ENCODE peak calls at places on chromosomes 16 and 17, in four cellular contexts. One of them, this sample, is unnamed.

GRCh38 chr17:7745748-7746470 is 28.4 kb downstream of the DNAH2 start:
- DNase-seq in K562: peak; percentile 33
- DNase-seq in HL-60: peak; percentile 30
- DNase-seq in GM12878: no peak
- DNase-seq in this sample: no peak

GRCh38 chr16:89737341-89738071 is 16.2 kb downstream of the ZNF276 start:
- DNase-seq in GM12878: no peak
- DNase-seq in HL-60: no peak
- DNase-seq in K562: no peak
- DNase-seq in this sample: no peak

GRCh38 chr16:73389075-73389474 is 341.1 kb upstream of the ZFHX3 start:
- DNase-seq in GM12878: no peak
- DNase-seq in HL-60: no peak
- DNase-seq in K562: no peak
- DNase-seq in this sample: no peak

GRCh38 chr17:82242698-82242976 is 13.8 kb downstream of the SLC16A3 start:
- DNase-seq in HL-60: peak; percentile 23
- DNase-seq in K562: no peak
- DNase-seq in GM12878: no peak
- DNase-seq in this sample: no peak

GRCh38 chr16:2149630-2150417 is 1.4 kb downstream of the RAB26 start:
- DNase-seq in K562: peak; percentile 58
- DNase-seq in HL-60: peak; percentile 22
- DNase-seq in GM12878: no peak
- DNase-seq in this sample: no peak

GRCh38 chr17:80031691-80032480 is 3.8 kb downstream of the TBC1D16 start:
- DNase-seq in GM12878: no peak
- DNase-seq in HL-60: no peak
- DNase-seq in K562: no peak
- DNase-seq in this sample: no peak

GRCh38 chr16:89971495-89972243 is 23.1 kb downstream of the DEF8 start:
- DNase-seq in HL-60: no peak
- DNase-seq in K562: peak; percentile 60
- DNase-seq in GM12878: no peak
- DNase-seq in this sample: no peak

GRCh38 chr16:68752602-68753001 is 15.5 kb downstream of the CDH1 start:
- DNase-seq in HL-60: no peak
- DNase-seq in GM12878: no peak
- DNase-seq in K562: peak; percentile 55
- DNase-seq in this sample: no peak

GRCh38 chr17:63070031-63070430 is 104.0 kb downstream of the TANC2 start:
- DNase-seq in HL-60: no peak
- DNase-seq in GM12878: no peak
- DNase-seq in K562: no peak
- DNase-seq in this sample: no peak

GRCh38 chr16:49596119-49596518 is 222.5 kb downstream of the C16orf78 start:
- DNase-seq in HL-60: no peak
- DNase-seq in GM12878: no peak
- DNase-seq in K562: no peak
- DNase-seq in this sample: no peak

GRCh38 chr16:46974352-46974751 is 878 bp upstream of the DNAJA2 start:
- DNase-seq in K562: peak; percentile 42
- DNase-seq in GM12878: peak; percentile 35
- DNase-seq in HL-60: peak; percentile 11
- DNase-seq in this sample: peak; percentile 29

GRCh38 chr17:33520404-33521032 is 227.4 kb upstream of the ASIC2 start:
- DNase-seq in GM12878: no peak
- DNase-seq in HL-60: peak; percentile 36
- DNase-seq in K562: peak; percentile 71
- DNase-seq in this sample: peak; percentile 65

GRCh38 chr16:28876016-28876659 is 2.1 kb upstream of the ATP2A1 start:
- DNase-seq in K562: no peak
- DNase-seq in HL-60: no peak
- DNase-seq in GM12878: no peak
- DNase-seq in this sample: no peak

GRCh38 chr17:82334622-82335394 is 1.2 kb upstream of the SECTM1 start:
- DNase-seq in HL-60: no peak
- DNase-seq in K562: no peak
- DNase-seq in GM12878: no peak
- DNase-seq in this sample: no peak

GRCh38 chr17:28474035-28474640 is 694 bp downstream of the SLC13A2 start:
- DNase-seq in K562: no peak
- DNase-seq in HL-60: no peak
- DNase-seq in GM12878: no peak
- DNase-seq in this sample: no peak

GRCh38 chr16:90019543-90020259 is 445 bp upstream of the DBNDD1 start:
- DNase-seq in K562: peak; percentile 71
- DNase-seq in GM12878: no peak
- DNase-seq in HL-60: no peak
- DNase-seq in this sample: peak; percentile 63

GRCh38 chr16:57367111-57367752 is 5.1 kb upstream of the CX3CL1 start:
- DNase-seq in K562: no peak
- DNase-seq in GM12878: no peak
- DNase-seq in HL-60: no peak
- DNase-seq in this sample: no peak

GRCh38 chr16:4358831-4359561 is 7.9 kb upstream of the PAM16 start:
- DNase-seq in GM12878: no peak
- DNase-seq in HL-60: no peak
- DNase-seq in K562: peak; percentile 74
- DNase-seq in this sample: peak; percentile 80

GRCh38 chr16:24681793-24682192 is 47.7 kb upstream of the TNRC6A start:
- DNase-seq in K562: no peak
- DNase-seq in GM12878: no peak
- DNase-seq in HL-60: no peak
- DNase-seq in this sample: no peak

GRCh38 chr17:34981538-34982241 is 1.4 kb downstream of the LIG3 start:
- DNase-seq in K562: peak; percentile 84
- DNase-seq in HL-60: no peak
- DNase-seq in GM12878: no peak
- DNase-seq in this sample: no peak

GRCh38 chr16:81717662-81718189 is 61.4 kb upstream of the PLCG2 start:
- DNase-seq in HL-60: no peak
- DNase-seq in GM12878: peak; percentile 52
- DNase-seq in K562: no peak
- DNase-seq in this sample: no peak

GRCh38 chr16:7437135-7437534 is 104.5 kb downstream of the RBFOX1 start:
- DNase-seq in K562: no peak
- DNase-seq in HL-60: no peak
- DNase-seq in GM12878: no peak
- DNase-seq in this sample: no peak

DNA sequence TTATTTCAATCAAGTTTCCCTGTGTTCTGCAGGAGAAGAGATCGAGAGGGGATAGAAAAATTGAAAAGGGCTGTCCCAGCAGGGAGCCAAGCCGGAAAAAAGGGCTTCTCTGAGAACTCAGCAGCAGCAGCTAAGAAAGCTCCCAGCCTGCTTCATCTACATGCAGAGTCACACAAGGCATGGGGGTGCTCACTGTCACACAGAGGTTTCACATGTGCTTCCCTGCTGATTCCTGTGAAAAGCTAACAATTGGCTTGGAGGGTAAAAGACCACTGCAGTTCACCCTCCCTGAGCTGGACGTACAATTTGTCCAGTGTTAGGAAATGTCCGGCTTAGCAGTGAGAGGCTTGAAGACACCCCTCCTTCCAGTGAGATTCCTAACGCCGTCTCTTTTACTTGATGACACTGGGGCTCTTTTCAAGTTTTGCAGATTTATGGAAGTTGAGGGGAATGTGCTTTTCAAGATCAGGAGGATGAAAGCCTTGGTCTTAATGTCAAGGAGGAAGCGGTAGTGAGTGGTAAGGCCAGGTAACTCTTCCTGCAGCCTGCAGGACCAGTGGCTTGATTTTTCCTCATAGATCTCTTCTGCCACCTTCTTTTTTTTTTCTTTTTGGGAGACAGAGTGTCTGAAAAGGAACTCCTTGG is 85.6 kb downstream of the WNT3 start:
- DNase-seq in HL-60: no peak
- DNase-seq in GM12878: no peak
- DNase-seq in K562: no peak
- DNase-seq in this sample: no peak
- TF ChIP-seq POLR2AphosphoS5 in HL-60: no peak
- TF ChIP-seq POLR2AphosphoS5 in GM12878: no peak
- TF ChIP-seq POLR2AphosphoS5 in K562: no peak
- TF ChIP-seq POLR2AphosphoS5 in this sample: no peak

GRCh38 chr16:56303880-56304279 is 112.6 kb downstream of the GNAO1 start:
- DNase-seq in K562: no peak
- DNase-seq in GM12878: no peak
- DNase-seq in HL-60: no peak
- DNase-seq in this sample: no peak
- TF ChIP-seq SPI1 in K562: no peak
- TF ChIP-seq SPI1 in GM12878: no peak
- TF ChIP-seq SPI1 in HL-60: no peak
- TF ChIP-seq SPI1 in this sample: no peak

GRCh38 chr16:58638148-58639036 is 8.8 kb upstream of the CNOT1 start:
- DNase-seq in GM12878: no peak
- DNase-seq in K562: peak; percentile 60
- DNase-seq in HL-60: peak; percentile 6
- DNase-seq in this sample: no peak
- TF ChIP-seq POLR2AphosphoS5 in GM12878: no peak
- TF ChIP-seq POLR2AphosphoS5 in K562: no peak
- TF ChIP-seq POLR2AphosphoS5 in HL-60: no peak
- TF ChIP-seq POLR2AphosphoS5 in this sample: no peak

GRCh38 chr17:38761612-38762011 is 9.1 kb downstream of the PSMB3 start:
- DNase-seq in K562: peak; percentile 66
- DNase-seq in GM12878: no peak
- DNase-seq in HL-60: peak; percentile 37
- DNase-seq in this sample: no peak
- TF ChIP-seq SPI1 in K562: no peak
- TF ChIP-seq SPI1 in GM12878: no peak
- TF ChIP-seq SPI1 in HL-60: no peak
- TF ChIP-seq SPI1 in this sample: no peak

DNA sequence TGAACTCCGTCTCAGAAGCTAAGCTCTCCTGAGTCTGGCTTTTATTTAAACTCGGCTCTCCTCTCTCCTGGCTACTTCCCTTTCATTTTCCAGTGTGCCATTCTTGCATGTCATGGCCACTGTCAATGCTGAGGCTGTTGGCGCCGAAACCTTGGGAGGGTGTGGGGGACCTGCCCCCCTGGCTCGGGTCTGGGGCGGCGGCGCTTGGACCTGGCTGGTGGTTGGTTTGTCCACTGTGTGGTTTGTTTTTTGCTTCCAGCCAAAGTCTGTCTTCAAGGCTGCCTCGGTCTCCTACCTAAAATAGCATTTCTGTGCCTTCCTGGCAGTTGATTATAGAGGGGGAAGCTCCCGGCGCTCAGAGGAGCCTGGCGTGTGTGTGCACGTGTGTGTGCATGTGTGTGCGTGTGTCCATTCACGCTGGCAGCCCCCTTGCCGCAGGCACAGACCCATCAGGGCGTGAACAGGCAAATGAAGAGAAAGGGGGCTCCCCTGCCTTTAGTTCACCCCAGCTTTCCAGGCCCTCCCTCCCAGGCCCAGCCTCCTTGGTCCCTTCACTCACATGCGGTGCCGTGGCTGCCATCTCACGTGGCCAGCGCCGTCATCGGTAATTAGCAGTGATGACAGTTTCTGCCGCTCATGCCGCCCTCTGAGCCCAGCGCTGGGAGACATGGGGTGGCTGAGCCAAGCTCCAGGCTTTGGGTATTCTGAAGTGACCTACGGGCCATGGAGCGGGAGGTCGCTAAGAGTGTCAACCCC is 179.9 kb downstream of the SEC14L1 start:
- DNase-seq in K562: peak; percentile 80
- DNase-seq in GM12878: peak; percentile 85
- DNase-seq in HL-60: peak; percentile 73
- DNase-seq in this sample: no peak
- TF ChIP-seq POLR2AphosphoS5 in K562: peak; percentile 12
- TF ChIP-seq POLR2AphosphoS5 in GM12878: peak; percentile 66
- TF ChIP-seq POLR2AphosphoS5 in HL-60: peak; percentile 71
- TF ChIP-seq POLR2AphosphoS5 in this sample: no peak

DNA sequence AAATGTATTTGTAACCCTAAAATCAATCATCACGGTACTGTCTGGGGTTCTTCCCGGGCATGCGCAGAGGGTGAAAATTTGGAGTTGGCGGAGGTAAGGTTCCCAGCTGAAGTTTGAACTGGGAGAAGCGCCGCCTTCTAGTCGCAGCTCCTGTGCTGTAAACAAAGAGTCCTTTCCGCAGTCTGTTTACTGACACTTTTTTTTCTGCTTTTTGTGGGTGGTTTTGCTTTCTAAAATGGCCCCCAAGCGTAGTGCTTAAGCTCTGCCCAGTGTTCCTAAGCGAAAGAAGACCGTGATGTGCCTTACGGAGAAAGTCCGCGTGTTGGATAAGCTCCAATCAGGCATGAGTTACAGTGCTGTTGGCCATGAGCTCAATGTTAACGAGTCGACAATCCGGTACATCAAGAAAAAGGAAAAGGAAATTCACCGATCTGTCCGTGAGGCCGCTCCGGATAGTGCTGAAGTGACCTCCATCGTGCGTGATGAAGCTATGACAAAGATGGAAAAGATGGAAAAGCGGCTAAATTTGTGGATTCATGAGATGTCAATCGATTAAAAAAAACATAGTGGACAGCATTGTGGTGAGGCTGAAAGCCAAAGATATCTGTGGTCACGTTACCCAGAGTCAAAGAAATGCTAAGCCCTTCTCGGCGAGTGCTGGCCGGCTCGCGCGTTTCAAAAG is 570 bp upstream of the CFDP1 start:
- DNase-seq in GM12878: no peak
- DNase-seq in HL-60: peak; percentile 71
- DNase-seq in K562: peak; percentile 80
- DNase-seq in this sample: peak; percentile 47
- TF ChIP-seq SPI1 in GM12878: no peak
- TF ChIP-seq SPI1 in HL-60: no peak
- TF ChIP-seq SPI1 in K562: no peak
- TF ChIP-seq SPI1 in this sample: no peak

DNA sequence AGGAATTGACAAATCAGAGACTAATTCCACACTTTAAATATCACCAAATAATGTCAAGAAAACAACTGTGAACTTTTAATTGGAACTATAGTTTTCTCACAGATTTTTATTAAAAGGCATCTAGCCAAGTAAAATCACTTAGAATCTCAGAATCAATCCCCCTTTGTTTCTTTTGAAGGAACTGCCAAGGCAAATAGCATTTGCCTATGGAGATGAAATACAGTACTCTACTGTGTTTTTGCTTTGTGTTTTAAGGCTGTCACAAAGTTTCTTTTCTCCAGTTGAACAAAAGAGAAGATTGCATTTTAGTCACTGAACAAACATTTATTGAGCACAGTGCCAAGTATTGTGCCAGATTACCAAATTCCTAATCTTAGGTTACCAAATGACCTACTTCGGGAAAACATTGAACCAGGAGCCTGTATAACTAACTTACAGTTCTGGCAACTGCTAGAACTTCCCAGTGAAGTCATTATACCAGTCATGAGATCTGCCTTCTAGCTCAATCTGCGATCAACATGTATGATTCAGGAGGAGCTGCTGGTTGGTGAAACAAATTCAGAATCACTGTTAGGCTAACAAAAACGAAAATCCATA is 3.0 kb upstream of the UBB start:
- DNase-seq in HL-60: no peak
- DNase-seq in K562: no peak
- DNase-seq in GM12878: no peak
- DNase-seq in this sample: no peak
- TF ChIP-seq POLR2AphosphoS5 in HL-60: no peak
- TF ChIP-seq POLR2AphosphoS5 in K562: no peak
- TF ChIP-seq POLR2AphosphoS5 in GM12878: no peak
- TF ChIP-seq POLR2AphosphoS5 in this sample: no peak

GRCh38 chr16:22948603-22949368 is 134.8 kb downstream of the HS3ST2 start:
- DNase-seq in GM12878: peak; percentile 8
- DNase-seq in HL-60: peak; percentile 70
- DNase-seq in K562: peak; percentile 85
- DNase-seq in this sample: peak; percentile 52
- TF ChIP-seq SPI1 in GM12878: no peak
- TF ChIP-seq SPI1 in HL-60: no peak
- TF ChIP-seq SPI1 in K562: no peak
- TF ChIP-seq SPI1 in this sample: no peak

This sample was measured in GM12891.